ENCODE peak calls at places on chromosomes 7 and 10, in seven cellular contexts. T, C, Z, J, F, S and P are unnamed samples.
A peak's percentile ranks its signal among the peaks of the same experiment; 100 is the strongest.

GRCh38 chr10:50232261-50232639 is 19.1 kb downstream of the ASAH2 start:
- DNase-seq in T (no peak), C (no peak), Z (no peak), J (no peak), F (no peak), S (no peak), P (no peak)

GRCh38 chr7:8160810-8161209 is 101.2 kb downstream of the ICA1 start:
- DNase-seq in T (no peak), C (no peak), Z (no peak), J (no peak), F (no peak), S (no peak), P (no peak)

GRCh38 chr10:82737556-82737955 is 862.6 kb downstream of the NRG3 start:
- DNase-seq in T (no peak), C (peak; percentile 11), Z (no peak), J (no peak), F (no peak), S (no peak), P (peak; percentile 17)

GRCh38 chr10:58943234-58943633 is 233.2 kb upstream of the PHYHIPL start:
- DNase-seq in T (no peak), C (no peak), Z (no peak), J (no peak), F (no peak), S (no peak), P (no peak)

GRCh38 chr7:83410989-83411591 is 237.8 kb downstream of the SEMA3E start:
- DNase-seq in T (peak; percentile 9), C (no peak), Z (no peak), J (peak; percentile 57), F (peak; percentile 72), S (peak; percentile 61), P (peak; percentile 78)

GRCh38 chr10:116783011-116783655 is 40.8 kb upstream of the HSPA12A start:
- DNase-seq in T (peak; percentile 24), C (no peak), Z (no peak), J (no peak), F (no peak), S (no peak), P (no peak)

GRCh38 chr7:125424721-125425120 is 495.1 kb upstream of the POT1 start:
- DNase-seq in T (peak; percentile 76), C (no peak), Z (no peak), J (no peak), F (no peak), S (no peak), P (no peak)

GRCh38 chr10:21406595-21407218 is 118.8 kb downstream of the SKIDA1 start:
- DNase-seq in T (no peak), C (no peak), Z (no peak), J (no peak), F (no peak), S (no peak), P (no peak)

GRCh38 chr10:101506829-101507228 is 81.2 kb downstream of the POLL start:
- DNase-seq in T (no peak), C (no peak), Z (no peak), J (no peak), F (no peak), S (no peak), P (no peak)

DNA sequence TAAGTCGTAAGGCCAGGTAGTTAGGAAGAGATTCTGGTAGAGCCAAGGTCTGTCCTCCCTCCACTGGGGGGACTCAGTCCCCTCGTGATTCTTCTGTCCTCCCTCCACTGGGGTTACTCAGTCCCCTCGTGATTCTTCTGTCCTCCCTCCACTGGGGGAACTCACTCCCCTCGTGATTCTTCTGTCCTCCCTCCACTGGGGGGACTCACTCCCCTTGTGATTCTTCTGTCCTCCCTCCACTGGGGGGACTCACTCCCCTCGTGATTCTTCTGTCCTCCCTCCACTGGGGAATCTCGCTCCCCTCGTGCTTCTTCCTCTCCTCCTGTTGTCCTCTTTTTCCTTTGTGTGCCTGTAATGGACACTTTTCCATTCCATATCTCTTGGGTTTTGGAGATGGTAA is 125.1 kb downstream of the CELF2 start:
- DNase-seq in T (no peak), C (no peak), Z (no peak), J (no peak), F (no peak), S (no peak), P (no peak)
- H3K4me1 ChIP-seq in T (no peaks in the 10 kb centered on the region), C (peaks cover 12% of the 10 kb centered on the region), Z (no peaks in the 10 kb centered on the region), J (no peaks in the 10 kb centered on the region), F (peaks cover 13% of the 10 kb centered on the region), S (no peaks in the 10 kb centered on the region), P (peaks cover 42% of the 10 kb centered on the region)

GRCh38 chr10:46091080-46091833 is 45.2 kb upstream of the MSMB start:
- DNase-seq in T (no peak), C (no peak), Z (no peak), J (no peak), F (no peak), S (no peak), P (no peak)
- H3K4me1 ChIP-seq in T (no peaks in the 10 kb centered on the region), C (no peaks in the 10 kb centered on the region), Z (no peaks in the 10 kb centered on the region), J (peaks cover 9% of the 10 kb centered on the region), F (no peaks in the 10 kb centered on the region), S (no peaks in the 10 kb centered on the region), P (no peaks in the 10 kb centered on the region)

GRCh38 chr10:1576467-1577259 is 160.7 kb downstream of the ADARB2 start:
- DNase-seq in T (no peak), C (no peak), Z (no peak), J (no peak), F (no peak), S (no peak), P (no peak)
- H3K4me1 ChIP-seq in T (no peaks in the 10 kb centered on the region), C (no peaks in the 10 kb centered on the region), Z (no peaks in the 10 kb centered on the region), J (no peaks in the 10 kb centered on the region), F (no peaks in the 10 kb centered on the region), S (no peaks in the 10 kb centered on the region), P (no peaks in the 10 kb centered on the region)

GRCh38 chr10:106819490-106819889 is 345.0 kb downstream of the SORCS1 start:
- DNase-seq in T (no peak), C (no peak), Z (no peak), J (no peak), F (no peak), S (no peak), P (no peak)

GRCh38 chr10:106815427-106816043 is 349.0 kb downstream of the SORCS1 start:
- DNase-seq in T (no peak), C (no peak), Z (no peak), J (no peak), F (no peak), S (no peak), P (no peak)

GRCh38 chr10:106816318-106817085 is 348.0 kb downstream of the SORCS1 start:
- DNase-seq in T (no peak), C (no peak), Z (no peak), J (no peak), F (no peak), S (no peak), P (no peak)
- H3K4me1 ChIP-seq in T (no peaks in the 10 kb centered on the region), C (no peaks in the 10 kb centered on the region), Z (no peaks in the 10 kb centered on the region), J (no peaks in the 10 kb centered on the region), F (no peaks in the 10 kb centered on the region), S (no peaks in the 10 kb centered on the region), P (no peaks in the 10 kb centered on the region)

GRCh38 chr7:143290293-143290692 is 2.1 kb downstream of the CASP2 start:
- DNase-seq in T (no peak), C (no peak), Z (no peak), J (no peak), F (no peak), S (no peak), P (no peak)
- H3K4me1 ChIP-seq in T (peaks cover 31% of the 10 kb centered on the region), C (no peaks in the 10 kb centered on the region), Z (peaks cover 8% of the 10 kb centered on the region), J (peaks cover 6% of the 10 kb centered on the region), F (peaks cover 19% of the 10 kb centered on the region), S (peaks cover 13% of the 10 kb centered on the region), P (peaks cover 19% of the 10 kb centered on the region)

GRCh38 chr7:135168001-135168400 is 2.5 kb downstream of the CYREN start:
- DNase-seq in T (no peak), C (peak; percentile 66), Z (no peak), J (no peak), F (peak; percentile 42), S (no peak), P (no peak)

GRCh38 chr7:135169936-135170222 is 628 bp downstream of the CYREN start:
- DNase-seq in T (no peak), C (no peak), Z (no peak), J (no peak), F (no peak), S (no peak), P (no peak)

GRCh38 chr7:135167360-135167759 is 3.1 kb downstream of the CYREN start:
- DNase-seq in T (no peak), C (no peak), Z (no peak), J (no peak), F (no peak), S (no peak), P (no peak)

GRCh38 chr7:135169141-135169935 is 1.2 kb downstream of the CYREN start:
- DNase-seq in T (peak; percentile 81), C (peak; percentile 69), Z (no peak), J (no peak), F (peak; percentile 39), S (peak; percentile 30), P (peak; percentile 79)

GRCh38 chr7:135168489-135169140 is 1.9 kb downstream of the CYREN start:
- DNase-seq in T (no peak), C (no peak), Z (no peak), J (no peak), F (no peak), S (no peak), P (no peak)
- H3K4me1 ChIP-seq in T (peaks cover 31% of the 10 kb centered on the region), C (peaks cover 24% of the 10 kb centered on the region), Z (peaks cover 17% of the 10 kb centered on the region), J (peaks cover 13% of the 10 kb centered on the region), F (peaks cover 28% of the 10 kb centered on the region), S (peaks cover 10% of the 10 kb centered on the region), P (peaks cover 20% of the 10 kb centered on the region)

GRCh38 chr10:97129666-97130065 is 56.1 kb downstream of the SLIT1 start:
- DNase-seq in T (no peak), C (no peak), Z (no peak), J (no peak), F (no peak), S (no peak), P (no peak)

GRCh38 chr10:97128851-97129186 is 56.9 kb downstream of the SLIT1 start:
- DNase-seq in T (no peak), C (no peak), Z (no peak), J (no peak), F (no peak), S (no peak), P (no peak)

GRCh38 chr10:97132273-97132672 is 53.5 kb downstream of the SLIT1 start:
- DNase-seq in T (no peak), C (no peak), Z (no peak), J (no peak), F (no peak), S (no peak), P (no peak)

GRCh38 chr10:97131702-97132101 is 54.1 kb downstream of the SLIT1 start:
- DNase-seq in T (no peak), C (no peak), Z (no peak), J (no peak), F (no peak), S (no peak), P (no peak)

GRCh38 chr10:97131041-97131659 is 54.6 kb downstream of the SLIT1 start:
- DNase-seq in T (no peak), C (no peak), Z (no peak), J (no peak), F (no peak), S (no peak), P (no peak)
- H3K4me1 ChIP-seq in T (no peaks in the 10 kb centered on the region), C (no peaks in the 10 kb centered on the region), Z (no peaks in the 10 kb centered on the region), J (peaks cover 12% of the 10 kb centered on the region), F (no peaks in the 10 kb centered on the region), S (no peaks in the 10 kb centered on the region), P (no peaks in the 10 kb centered on the region)